ENCODE peak calls at places on chromosomes 2 and 18, in five cellular contexts. J, C, N, K and B are unnamed samples.

GRCh38 chr2:79630060-79630459 is 117.2 kb downstream of the CTNNA2 start:
- DNase-seq in J (no peak), C (peak), N (peak), K (no peak), B (no peak)

GRCh38 chr2:63058149-63058741 is 7.6 kb downstream of the OTX1 start:
- DNase-seq in J (peak), C (no peak), N (no peak), K (no peak), B (no peak)

GRCh38 chr2:224354631-224355211 is 47.2 kb downstream of the FAM124B start:
- DNase-seq in J (no peak), C (no peak), N (no peak), K (no peak), B (no peak)

GRCh38 chr18:60162390-60162789 is 210.2 kb downstream of the MC4R start:
- DNase-seq in J (no peak), C (no peak), N (no peak), K (no peak), B (no peak)

GRCh38 chr2:37223131-37223530 is 8.3 kb downstream of the CEBPZ start:
- DNase-seq in J (no peak), C (no peak), N (no peak), K (no peak), B (no peak)

GRCh38 chr2:208509586-208509985 is 103.0 kb downstream of the PTH2R start:
- DNase-seq in J (no peak), C (no peak), N (no peak), K (no peak), B (no peak)

GRCh38 chr2:240791211-240791800 is 28.7 kb downstream of the KIF1A start:
- DNase-seq in J (no peak), C (no peak), N (no peak), K (no peak), B (no peak)

GRCh38 chr2:176132397-176133086 is 3.0 kb downstream of the HOXD8 start:
- DNase-seq in J (no peak), C (no peak), N (no peak), K (no peak), B (no peak)

GRCh38 chr18:11146947-11147345 is 2.4 kb downstream of the PIEZO2 start:
- DNase-seq in J (no peak), C (no peak), N (no peak), K (no peak), B (no peak)

GRCh38 chr2:189249171-189249570 is 69.6 kb upstream of the COL5A2 start:
- DNase-seq in J (peak), C (no peak), N (no peak), K (no peak), B (no peak)

GRCh38 chr2:88950010-88950409 is 258.5 kb downstream of the RPIA start:
- DNase-seq in J (peak), C (no peak), N (peak), K (no peak), B (no peak)

GRCh38 chr2:71100195-71100964 is 29.6 kb downstream of the MCEE start:
- DNase-seq in J (peak), C (peak), N (peak), K (peak), B (no peak)

GRCh38 chr2:134372611-134373131 is 118.8 kb downstream of the MGAT5 start:
- DNase-seq in J (peak), C (no peak), N (peak), K (no peak), B (no peak)

GRCh38 chr2:161354106-161354505 is 45.9 kb downstream of the PSMD14 start:
- DNase-seq in J (no peak), C (no peak), N (no peak), K (no peak), B (no peak)

GRCh38 chr2:29892576-29892975 is 28.8 kb downstream of the ALK start:
- DNase-seq in J (no peak), C (no peak), N (no peak), K (no peak), B (no peak)

GRCh38 chr2:239689410-239689809 is 288.6 kb upstream of the HDAC4 start:
- DNase-seq in J (no peak), C (no peak), N (no peak), K (no peak), B (no peak)

GRCh38 chr2:164933751-164934189 is 21.6 kb downstream of the SLC38A11 start:
- DNase-seq in J (no peak), C (no peak), N (no peak), K (no peak), B (no peak)

GRCh38 chr2:77484026-77484425 is 38.1 kb downstream of the LRRTM4 start:
- DNase-seq in J (no peak), C (no peak), N (no peak), K (no peak), B (no peak)

GRCh38 chr18:67001052-67001451 is 397.2 kb upstream of the CDH19 start:
- DNase-seq in J (no peak), C (no peak), N (no peak), K (no peak), B (no peak)

GRCh38 chr2:198054299-198054698 is 249.9 kb downstream of the PLCL1 start:
- DNase-seq in J (peak), C (no peak), N (no peak), K (no peak), B (no peak)

GRCh38 chr2:145110668-145111067 is 590.7 kb upstream of the ZEB2 start:
- DNase-seq in J (peak), C (no peak), N (peak), K (no peak), B (no peak)

GRCh38 chr2:73444202-73444601 is 58.6 kb downstream of the ALMS1 start:
- DNase-seq in J (no peak), C (no peak), N (no peak), K (no peak), B (no peak)

GRCh38 chr2:32938934-32939333 is 7.8 kb upstream of the LTBP1 start:
- DNase-seq in J (no peak), C (no peak), N (no peak), K (no peak), B (no peak)

GRCh38 chr2:122191331-122191730 is 435.9 kb downstream of the TSN start:
- DNase-seq in J (peak), C (peak), N (peak), K (no peak), B (no peak)

GRCh38 chr2:187500585-187501359 is 52.7 kb upstream of the CALCRL start:
- DNase-seq in J (peak), C (no peak), N (no peak), K (no peak), B (no peak)

GRCh38 chr2:55419236-55419513 is 481 bp downstream of the CCDC88A start:
- DNase-seq in J (peak), C (no peak), N (peak), K (peak), B (no peak)

GRCh38 chr2:55420244-55420713 is 623 bp upstream of the CCDC88A start:
- DNase-seq in J (no peak), C (no peak), N (no peak), K (no peak), B (no peak)

GRCh38 chr2:55418512-55419235 is 982 bp downstream of the CCDC88A start:
- DNase-seq in J (no peak), C (no peak), N (no peak), K (no peak), B (no peak)

GRCh38 chr2:55420901-55421300 is 1.2 kb upstream of the CCDC88A start:
- DNase-seq in J (no peak), C (no peak), N (no peak), K (no peak), B (no peak)

DNA sequence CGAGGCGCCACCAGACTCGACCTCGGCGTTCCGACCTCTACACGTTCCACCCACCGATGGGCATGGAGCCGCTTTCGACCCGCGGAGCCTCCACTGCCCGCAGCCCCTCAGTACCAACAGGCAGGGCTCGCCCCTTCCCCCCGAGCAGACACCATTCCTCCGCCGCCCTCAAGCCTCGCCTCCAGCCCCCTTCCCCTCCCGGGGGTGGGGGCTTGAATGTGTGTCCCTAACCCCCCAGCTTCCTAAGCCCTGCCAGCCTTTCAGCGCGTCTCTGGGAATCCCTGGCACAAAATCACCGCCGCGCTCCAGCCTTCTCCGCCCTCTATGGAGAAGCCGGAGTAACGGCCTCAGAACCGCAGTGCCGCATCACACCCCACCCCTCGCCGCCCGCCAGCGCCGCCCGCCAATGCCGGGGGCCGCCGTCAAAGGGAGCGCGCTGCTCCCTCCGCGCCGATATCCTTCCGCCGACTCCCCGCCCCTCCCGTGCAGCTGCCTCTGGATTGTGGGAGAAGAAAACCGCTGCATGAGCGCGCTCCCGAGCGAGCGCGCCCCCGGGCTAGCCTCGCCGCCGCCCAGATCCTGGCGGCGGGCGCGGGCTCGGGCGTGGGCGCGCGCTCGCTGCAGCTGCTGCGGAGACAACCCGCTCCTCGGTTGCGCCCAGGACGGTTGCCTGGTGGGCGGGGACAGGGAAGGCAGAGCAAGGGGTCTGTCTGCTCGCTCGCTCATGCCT is at the start of gene CCDC88A:
- DNase-seq in J (peak), C (peak), N (peak), K (peak), B (peak)
- TF ChIP-seq CTCF in J (peak), C (no peak), N (no peak), K (peak), B (no peak)

GRCh38 chr2:237085261-237086221 is at the start of gene COPS8:
- DNase-seq in J (peak), C (peak), N (peak), K (peak), B (peak)
- TF ChIP-seq CTCF in J (no peak), C (no peak), N (peak), K (peak), B (no peak)

DNA sequence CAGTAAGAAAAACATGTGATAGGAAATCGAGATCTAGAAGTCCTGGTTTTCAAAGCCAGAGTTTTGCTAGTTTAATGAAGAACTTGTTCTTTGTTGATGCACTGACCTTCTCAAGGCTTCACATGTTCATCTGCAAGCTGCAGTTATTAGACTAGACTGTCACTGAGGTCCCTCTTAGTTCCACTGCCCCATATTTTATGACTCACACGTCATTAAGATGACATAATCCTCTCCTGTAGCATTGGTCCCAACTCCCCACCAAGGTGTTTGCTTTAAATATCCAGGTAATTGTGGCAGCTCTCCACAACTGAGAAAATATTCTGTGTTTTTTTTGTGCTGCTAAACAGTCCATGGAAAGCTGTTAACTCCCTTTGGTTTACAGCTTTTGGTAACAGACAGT is 149.7 kb downstream of the MREG start:
- DNase-seq in J (no peak), C (no peak), N (no peak), K (no peak), B (no peak)
- TF ChIP-seq CTCF in J (no peak), C (no peak), N (no peak), K (no peak), B (no peak)

DNA sequence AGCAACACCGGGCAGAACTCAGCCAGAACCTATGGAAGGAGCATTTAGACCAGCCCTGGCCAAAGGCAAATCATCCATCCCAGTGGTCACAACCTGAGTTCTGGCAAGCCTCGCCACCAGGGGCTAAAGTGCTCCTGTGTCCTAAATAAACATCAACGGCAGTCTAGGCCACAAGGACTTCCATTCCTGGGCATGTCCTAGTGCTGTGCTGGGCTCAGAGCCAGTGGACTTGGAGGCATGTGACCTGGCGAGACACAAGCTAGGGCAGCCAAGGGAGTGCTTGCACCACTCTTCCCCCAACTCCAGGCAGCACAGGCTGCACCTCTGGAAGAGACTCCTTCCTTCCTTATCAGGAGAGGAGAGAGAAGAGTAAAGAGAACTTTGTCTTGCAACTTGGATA is 69.0 kb downstream of the ST6GAL2 start:
- DNase-seq in J (no peak), C (no peak), N (no peak), K (no peak), B (no peak)
- TF ChIP-seq CTCF in J (no peak), C (no peak), N (no peak), K (no peak), B (no peak)

GRCh38 chr2:85327757-85328617 is at the start of gene TGOLN2:
- DNase-seq in J (peak), C (peak), N (peak), K (peak), B (peak)
- TF ChIP-seq CTCF in J (no peak), C (no peak), N (no peak), K (no peak), B (no peak)

GRCh38 chr2:26179446-26179907 is 6.6 kb downstream of the GAREM2 start:
- DNase-seq in J (no peak), C (no peak), N (no peak), K (no peak), B (no peak)

GRCh38 chr2:26184555-26185303 is 11.8 kb downstream of the GAREM2 start:
- DNase-seq in J (peak), C (peak), N (peak), K (peak), B (peak)

GRCh38 chr2:26182887-26183630 is 10.2 kb downstream of the GAREM2 start:
- DNase-seq in J (no peak), C (no peak), N (no peak), K (no peak), B (no peak)

GRCh38 chr2:26184086-26184485 is 11.2 kb downstream of the GAREM2 start:
- DNase-seq in J (no peak), C (peak), N (no peak), K (no peak), B (no peak)

DNA sequence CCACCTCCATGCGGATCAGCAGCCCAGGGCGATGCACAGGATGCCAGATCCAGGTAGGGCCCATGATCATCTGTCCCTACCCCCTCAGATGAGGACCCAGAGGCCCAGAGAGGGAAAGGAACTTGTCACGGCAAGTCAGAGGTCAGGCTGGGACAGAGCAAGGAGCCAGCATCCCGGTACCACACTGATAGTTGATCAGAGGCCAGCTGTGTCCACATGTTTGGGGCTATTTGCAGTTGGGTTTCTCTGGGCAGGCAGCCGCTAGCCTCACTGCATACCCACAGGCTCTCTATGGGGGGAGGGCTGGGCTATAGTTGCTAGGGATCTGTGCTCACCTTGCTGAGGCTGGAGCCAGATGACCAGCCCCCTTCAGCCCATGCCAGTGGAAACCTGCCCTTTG is 9.6 kb downstream of the GAREM2 start:
- DNase-seq in J (no peak), C (no peak), N (no peak), K (no peak), B (no peak)
- TF ChIP-seq CTCF in J (no peak), C (no peak), N (no peak), K (no peak), B (no peak)

GRCh38 chr2:178315083-178315482 is 120.8 kb downstream of the OSBPL6 start:
- DNase-seq in J (no peak), C (no peak), N (no peak), K (no peak), B (no peak)

GRCh38 chr2:178322068-178322467 is 127.8 kb downstream of the OSBPL6 start:
- DNase-seq in J (no peak), C (no peak), N (no peak), K (no peak), B (no peak)

GRCh38 chr2:178315488-178315948 is 121.2 kb downstream of the OSBPL6 start:
- DNase-seq in J (no peak), C (no peak), N (no peak), K (no peak), B (no peak)

GRCh38 chr2:178320011-178320410 is 125.7 kb downstream of the OSBPL6 start:
- DNase-seq in J (no peak), C (no peak), N (no peak), K (no peak), B (no peak)

GRCh38 chr2:178317807-178318206 is 123.5 kb downstream of the OSBPL6 start:
- DNase-seq in J (no peak), C (no peak), N (no peak), K (no peak), B (no peak)
- TF ChIP-seq CTCF in J (no peak), C (no peak), N (no peak), K (no peak), B (no peak)

DNA sequence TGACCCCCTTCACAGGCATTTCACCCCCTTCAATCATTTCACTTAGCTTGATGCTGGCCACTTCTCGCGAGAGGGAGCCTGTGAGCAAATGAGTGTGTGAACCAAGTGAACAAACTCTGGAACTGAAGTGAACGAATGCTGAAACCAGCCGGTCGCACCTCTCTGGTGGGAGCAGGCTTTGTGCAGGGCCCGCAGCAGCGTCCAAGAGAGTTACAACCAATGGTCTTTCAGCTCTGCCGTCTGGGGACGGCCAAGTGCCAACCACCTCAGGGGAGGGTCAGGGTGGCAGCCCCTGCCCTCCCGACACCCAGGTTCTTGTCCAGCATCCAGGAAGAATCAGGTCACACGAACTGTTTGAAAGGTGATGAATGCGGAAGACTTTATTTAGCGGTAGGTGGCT is 764.0 kb downstream of the SUCLG1 start:
- DNase-seq in J (no peak), C (no peak), N (no peak), K (no peak), B (no peak)
- TF ChIP-seq CTCF in J (no peak), C (no peak), N (no peak), K (no peak), B (no peak)